ENCODE peak calls at places on chromosomes 1 and 21, in nine cellular contexts. One of them, this sample, is unnamed.

GRCh38 chr1:53740621-53741105 is 1.7 kb upstream of the GLIS1 start:
- DNase-seq in aorta: no peak
- DNase-seq in A549: no peak
- DNase-seq in colonic mucosa: no peak
- DNase-seq in right lobe of liver: no peak
- DNase-seq in astrocyte: peak; percentile 90
- DNase-seq in foreskin fibroblast: peak; percentile 85
- DNase-seq in right cardiac atrium: no peak
- DNase-seq in Karpas-422: no peak
- DNase-seq in this sample: no peak

GRCh38 chr1:227317541-227318002 is 720 bp downstream of the CDC42BPA start:
- DNase-seq in astrocyte: peak; percentile 49
- DNase-seq in A549: peak; percentile 74
- DNase-seq in colonic mucosa: peak; percentile 65
- DNase-seq in Karpas-422: no peak
- DNase-seq in aorta: peak; percentile 78
- DNase-seq in foreskin fibroblast: peak; percentile 74
- DNase-seq in right cardiac atrium: peak; percentile 76
- DNase-seq in right lobe of liver: peak; percentile 43
- DNase-seq in this sample: peak; percentile 83

GRCh38 chr1:91619881-91620280 is 119.2 kb downstream of the CDC7 start:
- DNase-seq in right cardiac atrium: no peak
- DNase-seq in A549: no peak
- DNase-seq in Karpas-422: no peak
- DNase-seq in astrocyte: no peak
- DNase-seq in foreskin fibroblast: peak; percentile 49
- DNase-seq in colonic mucosa: no peak
- DNase-seq in right lobe of liver: no peak
- DNase-seq in aorta: no peak
- DNase-seq in this sample: no peak

GRCh38 chr1:13674386-13674785 is 25.6 kb upstream of the PRDM2 start:
- DNase-seq in Karpas-422: no peak
- DNase-seq in aorta: no peak
- DNase-seq in foreskin fibroblast: no peak
- DNase-seq in colonic mucosa: no peak
- DNase-seq in right cardiac atrium: no peak
- DNase-seq in A549: no peak
- DNase-seq in right lobe of liver: no peak
- DNase-seq in astrocyte: no peak
- DNase-seq in this sample: no peak

GRCh38 chr1:19493547-19493946 is 8.2 kb upstream of the CAPZB start:
- DNase-seq in Karpas-422: no peak
- DNase-seq in foreskin fibroblast: no peak
- DNase-seq in aorta: no peak
- DNase-seq in colonic mucosa: no peak
- DNase-seq in right lobe of liver: no peak
- DNase-seq in right cardiac atrium: no peak
- DNase-seq in A549: no peak
- DNase-seq in astrocyte: no peak
- DNase-seq in this sample: no peak

GRCh38 chr1:47644216-47644581 is 206.4 kb downstream of the FOXD2 start:
- DNase-seq in astrocyte: no peak
- DNase-seq in right lobe of liver: no peak
- DNase-seq in A549: no peak
- DNase-seq in right cardiac atrium: no peak
- DNase-seq in Karpas-422: no peak
- DNase-seq in foreskin fibroblast: peak; percentile 24
- DNase-seq in colonic mucosa: no peak
- DNase-seq in aorta: no peak
- DNase-seq in this sample: no peak

GRCh38 chr1:162147760-162148159 is 78.3 kb downstream of the NOS1AP start:
- DNase-seq in astrocyte: no peak
- DNase-seq in Karpas-422: no peak
- DNase-seq in aorta: no peak
- DNase-seq in colonic mucosa: no peak
- DNase-seq in foreskin fibroblast: no peak
- DNase-seq in right lobe of liver: no peak
- DNase-seq in right cardiac atrium: no peak
- DNase-seq in A549: no peak
- DNase-seq in this sample: no peak

GRCh38 chr1:181148636-181149035 is 60.1 kb downstream of the IER5 start:
- DNase-seq in aorta: no peak
- DNase-seq in right cardiac atrium: no peak
- DNase-seq in Karpas-422: no peak
- DNase-seq in foreskin fibroblast: no peak
- DNase-seq in A549: no peak
- DNase-seq in right lobe of liver: no peak
- DNase-seq in astrocyte: no peak
- DNase-seq in colonic mucosa: no peak
- DNase-seq in this sample: no peak

GRCh38 chr1:204357551-204357950 is 2.2 kb downstream of the PLEKHA6 start:
- DNase-seq in A549: no peak
- DNase-seq in right cardiac atrium: peak; percentile 81
- DNase-seq in aorta: no peak
- DNase-seq in right lobe of liver: no peak
- DNase-seq in astrocyte: no peak
- DNase-seq in foreskin fibroblast: no peak
- DNase-seq in colonic mucosa: no peak
- DNase-seq in Karpas-422: no peak
- DNase-seq in this sample: no peak

GRCh38 chr1:244599937-244600350 is 53.0 kb upstream of the DESI2 start:
- DNase-seq in right lobe of liver: no peak
- DNase-seq in colonic mucosa: no peak
- DNase-seq in foreskin fibroblast: peak; percentile 89
- DNase-seq in right cardiac atrium: no peak
- DNase-seq in A549: peak; percentile 82
- DNase-seq in astrocyte: peak; percentile 95
- DNase-seq in aorta: peak; percentile 73
- DNase-seq in Karpas-422: no peak
- DNase-seq in this sample: no peak

GRCh38 chr1:10791117-10791951 is 5.1 kb downstream of the CASZ1 start:
- DNase-seq in astrocyte: no peak
- DNase-seq in Karpas-422: no peak
- DNase-seq in right cardiac atrium: no peak
- DNase-seq in aorta: no peak
- DNase-seq in A549: no peak
- DNase-seq in right lobe of liver: no peak
- DNase-seq in colonic mucosa: no peak
- DNase-seq in foreskin fibroblast: no peak
- DNase-seq in this sample: no peak

GRCh38 chr1:215146252-215146975 is 63.9 kb downstream of the KCNK2 start:
- DNase-seq in colonic mucosa: peak; percentile 20
- DNase-seq in Karpas-422: peak; percentile 53
- DNase-seq in foreskin fibroblast: peak; percentile 67
- DNase-seq in right cardiac atrium: no peak
- DNase-seq in A549: peak; percentile 35
- DNase-seq in right lobe of liver: peak; percentile 25
- DNase-seq in aorta: no peak
- DNase-seq in astrocyte: peak; percentile 20
- DNase-seq in this sample: peak; percentile 37

GRCh38 chr1:16013220-16013907 is 4.5 kb downstream of the HSPB7 start:
- DNase-seq in A549: no peak
- DNase-seq in right cardiac atrium: peak; percentile 81
- DNase-seq in astrocyte: peak; percentile 77
- DNase-seq in aorta: peak; percentile 93
- DNase-seq in right lobe of liver: peak; percentile 55
- DNase-seq in Karpas-422: no peak
- DNase-seq in foreskin fibroblast: peak; percentile 66
- DNase-seq in colonic mucosa: peak; percentile 63
- DNase-seq in this sample: peak; percentile 34

GRCh38 chr1:93611656-93612055 is 70.0 kb downstream of the BCAR3 start:
- DNase-seq in A549: no peak
- DNase-seq in colonic mucosa: no peak
- DNase-seq in aorta: no peak
- DNase-seq in astrocyte: no peak
- DNase-seq in foreskin fibroblast: no peak
- DNase-seq in Karpas-422: no peak
- DNase-seq in right lobe of liver: no peak
- DNase-seq in right cardiac atrium: no peak
- DNase-seq in this sample: no peak

GRCh38 chr1:165434264-165434663 is 10.7 kb downstream of the RXRG start:
- DNase-seq in right cardiac atrium: no peak
- DNase-seq in astrocyte: no peak
- DNase-seq in aorta: no peak
- DNase-seq in right lobe of liver: no peak
- DNase-seq in Karpas-422: no peak
- DNase-seq in colonic mucosa: no peak
- DNase-seq in foreskin fibroblast: no peak
- DNase-seq in A549: no peak
- DNase-seq in this sample: no peak

GRCh38 chr1:37763791-37764741 is 854 bp downstream of the EPHA10 start:
- DNase-seq in right lobe of liver: peak; percentile 23
- DNase-seq in right cardiac atrium: peak; percentile 60
- DNase-seq in foreskin fibroblast: peak; percentile 68
- DNase-seq in astrocyte: peak; percentile 16
- DNase-seq in Karpas-422: peak; percentile 57
- DNase-seq in A549: no peak
- DNase-seq in colonic mucosa: peak; percentile 55
- DNase-seq in aorta: no peak
- DNase-seq in this sample: peak; percentile 83

GRCh38 chr1:188689542-188689941 is 1788.1 kb downstream of the BRINP3 start:
- DNase-seq in A549: peak; percentile 40
- DNase-seq in right lobe of liver: no peak
- DNase-seq in foreskin fibroblast: no peak
- DNase-seq in right cardiac atrium: no peak
- DNase-seq in Karpas-422: no peak
- DNase-seq in astrocyte: peak; percentile 18
- DNase-seq in colonic mucosa: no peak
- DNase-seq in aorta: no peak
- DNase-seq in this sample: no peak

GRCh38 chr21:31752352-31752751 is 20.4 kb upstream of the SCAF4 start:
- DNase-seq in A549: peak; percentile 4
- DNase-seq in colonic mucosa: no peak
- DNase-seq in Karpas-422: no peak
- DNase-seq in aorta: no peak
- DNase-seq in right lobe of liver: no peak
- DNase-seq in right cardiac atrium: no peak
- DNase-seq in astrocyte: no peak
- DNase-seq in foreskin fibroblast: peak; percentile 83
- DNase-seq in this sample: no peak

GRCh38 chr1:223245411-223245810 is 102.4 kb upstream of the TLR5 start:
- DNase-seq in right lobe of liver: no peak
- DNase-seq in right cardiac atrium: no peak
- DNase-seq in aorta: no peak
- DNase-seq in Karpas-422: no peak
- DNase-seq in foreskin fibroblast: no peak
- DNase-seq in colonic mucosa: no peak
- DNase-seq in A549: no peak
- DNase-seq in astrocyte: no peak
- DNase-seq in this sample: no peak

GRCh38 chr1:111591946-111592345 is 27.6 kb upstream of the RAP1A start:
- DNase-seq in aorta: no peak
- DNase-seq in astrocyte: no peak
- DNase-seq in right cardiac atrium: no peak
- DNase-seq in foreskin fibroblast: peak; percentile 15
- DNase-seq in colonic mucosa: no peak
- DNase-seq in Karpas-422: no peak
- DNase-seq in A549: no peak
- DNase-seq in right lobe of liver: no peak
- DNase-seq in this sample: no peak

DNA sequence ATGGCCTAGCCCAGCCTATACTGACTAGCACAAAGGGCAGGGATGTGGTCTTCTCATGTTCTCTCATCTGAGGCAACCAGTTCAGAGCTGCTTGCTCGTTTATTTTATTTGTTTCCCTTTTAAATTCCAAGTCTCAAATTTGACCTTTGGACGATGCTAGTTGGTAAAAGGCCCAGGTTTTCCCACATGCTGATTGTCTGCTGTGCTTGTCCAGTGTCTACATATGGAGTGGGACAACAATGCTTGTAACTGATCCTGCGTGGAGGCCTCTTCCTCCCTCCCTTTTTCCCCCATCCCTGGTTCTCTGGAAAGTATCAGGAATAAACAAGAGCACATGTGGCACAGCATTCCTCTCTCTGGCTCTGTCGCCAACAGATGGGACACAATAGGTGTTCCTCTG is 34.0 kb upstream of the BEND5 start:
- DNase-seq in foreskin fibroblast: no peak
- DNase-seq in colonic mucosa: no peak
- DNase-seq in Karpas-422: no peak
- DNase-seq in right cardiac atrium: no peak
- DNase-seq in aorta: no peak
- DNase-seq in right lobe of liver: no peak
- DNase-seq in A549: no peak
- DNase-seq in astrocyte: no peak
- DNase-seq in this sample: no peak
- H3K4me3 ChIP-seq in foreskin fibroblast: no peak overlapping the region
- H3K4me3 ChIP-seq in colonic mucosa: no peak overlapping the region
- H3K4me3 ChIP-seq in Karpas-422: no peak overlapping the region
- H3K4me3 ChIP-seq in right cardiac atrium: no peak overlapping the region
- H3K4me3 ChIP-seq in aorta: no peak overlapping the region
- H3K4me3 ChIP-seq in right lobe of liver: no peak overlapping the region
- H3K4me3 ChIP-seq in A549: no peak overlapping the region
- H3K4me3 ChIP-seq in astrocyte: no peak overlapping the region
- H3K4me3 ChIP-seq in this sample: no peak overlapping the region

DNA sequence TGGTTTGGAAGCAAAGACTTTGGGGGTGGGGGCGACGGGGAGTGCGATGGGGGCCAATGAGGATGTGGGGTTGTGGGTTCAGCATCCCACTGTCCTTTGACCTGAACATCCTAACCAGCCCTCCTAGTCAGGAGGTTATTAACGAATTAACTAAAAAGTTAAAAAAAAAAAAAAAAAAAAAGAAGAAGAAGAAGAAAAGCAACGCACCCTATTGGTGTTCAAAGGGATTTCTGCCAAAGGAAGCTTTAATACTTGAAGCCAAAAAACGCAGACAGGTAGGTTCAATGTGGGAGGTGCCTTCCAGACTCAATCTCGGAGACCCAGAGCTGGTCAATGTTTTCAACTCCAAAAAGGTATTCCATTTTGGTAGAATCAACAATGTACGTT is 2.2 kb downstream of the CLIC6 start:
- DNase-seq in A549: no peak
- DNase-seq in Karpas-422: no peak
- DNase-seq in right cardiac atrium: no peak
- DNase-seq in colonic mucosa: no peak
- DNase-seq in aorta: no peak
- DNase-seq in foreskin fibroblast: no peak
- DNase-seq in right lobe of liver: no peak
- DNase-seq in astrocyte: no peak
- DNase-seq in this sample: no peak
- H3K4me3 ChIP-seq in A549: peak overlapping the region; percentile 46
- H3K4me3 ChIP-seq in Karpas-422: no peak overlapping the region
- H3K4me3 ChIP-seq in right cardiac atrium: peak overlapping the region; percentile 42
- H3K4me3 ChIP-seq in colonic mucosa: peak overlapping the region; percentile 63
- H3K4me3 ChIP-seq in aorta: no peak overlapping the region
- H3K4me3 ChIP-seq in foreskin fibroblast: no peak overlapping the region
- H3K4me3 ChIP-seq in right lobe of liver: no peak overlapping the region
- H3K4me3 ChIP-seq in astrocyte: no peak overlapping the region
- H3K4me3 ChIP-seq in this sample: no peak overlapping the region

GRCh38 chr1:115507256-115507589 is 134.5 kb upstream of the VANGL1 start:
- DNase-seq in right cardiac atrium: peak; percentile 22
- DNase-seq in astrocyte: peak; percentile 53
- DNase-seq in Karpas-422: no peak
- DNase-seq in foreskin fibroblast: peak; percentile 67
- DNase-seq in right lobe of liver: no peak
- DNase-seq in aorta: no peak
- DNase-seq in A549: peak; percentile 28
- DNase-seq in colonic mucosa: no peak
- DNase-seq in this sample: peak; percentile 20
- H3K4me3 ChIP-seq in right cardiac atrium: no peak overlapping the region
- H3K4me3 ChIP-seq in astrocyte: no peak overlapping the region
- H3K4me3 ChIP-seq in Karpas-422: no peak overlapping the region
- H3K4me3 ChIP-seq in foreskin fibroblast: no peak overlapping the region
- H3K4me3 ChIP-seq in right lobe of liver: no peak overlapping the region
- H3K4me3 ChIP-seq in aorta: no peak overlapping the region
- H3K4me3 ChIP-seq in A549: no peak overlapping the region
- H3K4me3 ChIP-seq in colonic mucosa: no peak overlapping the region
- H3K4me3 ChIP-seq in this sample: no peak overlapping the region

GRCh38 chr1:23484253-23485001 is 448 bp upstream of the ASAP3 start:
- DNase-seq in astrocyte: peak; percentile 83
- DNase-seq in right cardiac atrium: peak; percentile 99
- DNase-seq in aorta: peak; percentile 99
- DNase-seq in foreskin fibroblast: peak; percentile 94
- DNase-seq in A549: peak; percentile 88
- DNase-seq in Karpas-422: peak; percentile 94
- DNase-seq in right lobe of liver: peak; percentile 93
- DNase-seq in colonic mucosa: peak; percentile 97
- DNase-seq in this sample: peak; percentile 95
- H3K4me3 ChIP-seq in astrocyte: peak overlapping the region; percentile 61
- H3K4me3 ChIP-seq in right cardiac atrium: peak overlapping the region; percentile 99
- H3K4me3 ChIP-seq in aorta: peak overlapping the region; percentile 80
- H3K4me3 ChIP-seq in foreskin fibroblast: peak overlapping the region; percentile 77
- H3K4me3 ChIP-seq in A549: peak overlapping the region; percentile 81
- H3K4me3 ChIP-seq in Karpas-422: peak overlapping the region; percentile 64
- H3K4me3 ChIP-seq in right lobe of liver: peak overlapping the region; percentile 79
- H3K4me3 ChIP-seq in colonic mucosa: peak overlapping the region; percentile 81
- H3K4me3 ChIP-seq in this sample: peak overlapping the region; percentile 41